ENCODE peak calls at places on chromosome 15, in four cellular contexts. V is prostate gland, C is GM23338, A is suprapubic skin. D is an unnamed sample.

GRCh38 chr15:44029940-44030568 is 165.0 kb downstream of the FRMD5 start:
- DNase-seq in A (no peak), C (no peak), V (no peak), D (no peak)

GRCh38 chr15:44157679-44158078 is 37.4 kb downstream of the FRMD5 start:
- DNase-seq in V (no peak), C (no peak), A (no peak), D (no peak)

GRCh38 chr15:99165956-99166689 is 61.2 kb downstream of the SYNM start:
- DNase-seq in C (no peak), V (no peak), A (no peak), D (no peak)

GRCh38 chr15:40928975-40929729 is at the start of gene DLL4:
- DNase-seq in V (peak; percentile 55), A (no peak), C (peak; percentile 92), D (no peak)

GRCh38 chr15:66138096-66138783 is 115.3 kb downstream of the MEGF11 start:
- DNase-seq in A (no peak), V (no peak), C (no peak), D (no peak)

GRCh38 chr15:76177491-76178040 is 117.8 kb downstream of the TMEM266 start:
- DNase-seq in C (no peak), A (peak; percentile 87), V (no peak), D (no peak)

GRCh38 chr15:39587910-39588530 is 7.1 kb downstream of the THBS1 start:
- DNase-seq in V (peak; percentile 41), A (no peak), C (no peak), D (no peak)

GRCh38 chr15:54197995-54198394 is 219.8 kb downstream of the UNC13C start:
- DNase-seq in V (no peak), C (no peak), A (no peak), D (no peak)

GRCh38 chr15:100708916-100709315 is 106.5 kb downstream of the ASB7 start:
- DNase-seq in A (no peak), C (no peak), V (no peak), D (no peak)

GRCh38 chr15:89749951-89750559 is 994 bp downstream of the MESP1 start:
- DNase-seq in V (no peak), C (no peak), A (no peak), D (no peak)

GRCh38 chr15:26260517-26261133 is 397.5 kb upstream of the ATP10A start:
- DNase-seq in C (peak; percentile 86), V (peak; percentile 16), A (no peak), D (no peak)

GRCh38 chr15:88209111-88209510 is 47.4 kb downstream of the NTRK3 start:
- DNase-seq in V (no peak), A (no peak), C (no peak), D (no peak)

GRCh38 chr15:24054547-24055245 is 367.6 kb upstream of the NDN start:
- DNase-seq in A (no peak), C (peak; percentile 3), V (no peak), D (no peak)

GRCh38 chr15:46091860-46092450 is 457.1 kb downstream of the SQOR start:
- DNase-seq in C (peak; percentile 87), V (peak; percentile 19), A (no peak), D (no peak)

GRCh38 chr15:43085921-43086320 is 19.9 kb downstream of the UBR1 start:
- DNase-seq in C (no peak), A (no peak), V (no peak), D (no peak)

GRCh38 chr15:66939451-66940023 is 125.9 kb upstream of the SMAD3 start:
- DNase-seq in V (no peak), A (peak; percentile 56), C (no peak), D (no peak)

GRCh38 chr15:40312370-40313158 is 4.8 kb upstream of the PLCB2 start:
- DNase-seq in V (no peak), A (no peak), C (no peak), D (no peak)

GRCh38 chr15:76987896-76988860 is 6.7 kb upstream of the PSTPIP1 start:
- DNase-seq in A (peak; percentile 72), V (no peak), C (no peak), D (no peak)

DNA sequence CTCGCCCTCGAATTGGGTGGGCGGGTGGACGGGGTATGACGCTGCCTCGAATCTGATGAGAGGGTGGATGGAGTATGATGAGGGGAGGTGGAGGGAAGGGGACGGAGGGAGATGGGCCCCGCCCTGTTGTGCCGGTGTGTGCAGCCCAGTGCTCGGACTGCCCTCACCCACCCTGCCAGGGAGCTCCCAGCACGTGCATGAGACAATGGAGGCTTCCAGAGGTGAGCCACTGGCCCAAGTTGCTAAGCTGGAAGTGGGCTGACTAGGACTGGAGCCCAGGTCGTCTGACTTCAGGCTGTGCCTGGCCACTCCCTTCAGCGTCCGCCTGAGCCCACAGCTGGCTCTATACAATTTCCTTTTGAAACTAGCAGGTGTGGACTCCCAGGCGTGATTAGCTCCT is 47.0 kb upstream of the CTSH start:
- DNase-seq in C (no peak), A (no peak), V (no peak), D (no peak)
- H3K4me1 ChIP-seq in C (no peaks in the 10 kb centered on the region), A (peaks cover 42% of the 10 kb centered on the region), V (peaks cover 8% of the 10 kb centered on the region), D (no peaks in the 10 kb centered on the region)

DNA sequence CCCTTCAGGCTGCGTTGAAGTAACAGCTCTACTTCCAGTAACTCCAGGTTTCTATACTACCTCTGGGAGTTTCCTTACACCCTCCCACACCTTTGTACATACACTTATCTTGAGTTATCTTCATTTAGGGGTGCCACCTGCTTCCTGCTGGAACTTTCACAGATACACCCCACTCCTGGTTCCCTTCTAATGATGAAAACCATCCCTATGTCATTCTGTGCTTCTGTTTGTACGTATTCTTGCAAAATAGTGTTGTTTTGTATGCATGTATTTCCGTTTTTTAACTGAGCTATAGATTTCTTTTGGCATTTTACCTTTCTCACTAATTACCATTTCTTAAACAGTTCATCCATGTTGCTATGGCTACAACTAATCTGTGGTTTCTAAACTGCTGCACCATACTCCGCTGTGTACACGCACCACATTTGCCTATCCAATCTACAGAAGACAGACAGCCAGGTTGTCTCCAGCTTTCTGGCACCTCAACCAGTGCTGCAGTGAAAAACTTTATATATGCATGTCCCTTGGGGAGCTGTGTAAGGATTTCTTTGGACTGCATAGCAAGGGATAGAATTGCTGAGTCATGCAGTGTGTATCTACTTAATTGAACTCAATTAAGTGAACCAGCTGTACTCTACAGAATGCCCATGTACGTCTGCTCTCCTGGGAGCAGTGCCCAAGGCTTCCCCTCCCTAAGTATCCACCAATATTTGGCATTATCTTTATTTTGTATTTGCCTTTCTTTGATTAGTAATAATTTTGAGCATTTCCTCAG is 61.4 kb upstream of the ST8SIA2 start:
- DNase-seq in C (no peak), A (no peak), V (no peak), D (no peak)
- H3K4me3 ChIP-seq in C (no peak overlapping the region), A (no peak overlapping the region), V (no peak overlapping the region), D (no peak overlapping the region)

DNA sequence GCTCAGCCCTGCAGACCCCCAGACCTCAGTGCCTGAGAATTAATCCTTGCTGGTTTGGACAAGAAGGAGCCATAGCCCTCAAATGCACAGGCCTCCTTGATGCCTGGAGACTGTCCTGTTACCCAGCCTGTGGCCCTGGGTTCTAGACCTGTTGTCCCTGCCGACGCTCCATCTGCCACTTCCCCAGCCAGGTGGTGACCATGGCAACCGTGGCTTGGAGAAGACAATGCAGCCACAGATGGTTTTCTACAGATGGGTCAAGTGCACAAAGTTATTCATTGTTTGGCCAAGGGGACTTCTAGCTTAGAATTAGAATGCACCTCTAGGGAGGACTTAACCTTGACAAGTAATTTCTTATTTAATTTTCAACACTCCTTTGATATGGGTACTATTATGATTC is 297.1 kb downstream of the UACA start:
- DNase-seq in C (no peak), V (no peak), A (no peak), D (no peak)
- H3K4me1 ChIP-seq in C (no peaks in the 10 kb centered on the region), V (no peaks in the 10 kb centered on the region), A (peaks cover 19% of the 10 kb centered on the region), D (no peaks in the 10 kb centered on the region)

DNA sequence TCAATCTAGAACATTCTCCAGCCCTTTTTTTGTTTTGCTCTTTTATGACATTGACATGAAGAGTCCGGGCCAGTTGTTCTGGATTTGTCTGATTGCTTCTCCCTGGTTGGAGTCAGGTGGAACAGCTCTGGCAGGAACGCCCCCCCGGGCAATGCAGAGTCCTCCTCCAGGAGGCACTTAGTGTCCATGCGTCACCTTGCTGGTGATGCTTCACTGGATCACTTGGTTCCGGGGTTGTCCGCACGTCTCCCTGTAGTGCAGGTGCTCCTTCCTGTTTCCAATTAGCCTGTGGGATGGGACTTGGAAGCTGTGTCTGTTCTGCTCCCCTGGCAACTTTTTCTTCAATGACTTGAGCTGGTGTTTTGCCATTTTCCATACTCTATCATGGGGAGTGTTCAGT is 9.8 kb downstream of the CSK start:
- DNase-seq in V (no peak), A (no peak), C (no peak), D (no peak)
- H3K4me3 ChIP-seq in V (no peak overlapping the region), A (no peak overlapping the region), C (no peak overlapping the region), D (peak overlapping the region; percentile 19)

DNA sequence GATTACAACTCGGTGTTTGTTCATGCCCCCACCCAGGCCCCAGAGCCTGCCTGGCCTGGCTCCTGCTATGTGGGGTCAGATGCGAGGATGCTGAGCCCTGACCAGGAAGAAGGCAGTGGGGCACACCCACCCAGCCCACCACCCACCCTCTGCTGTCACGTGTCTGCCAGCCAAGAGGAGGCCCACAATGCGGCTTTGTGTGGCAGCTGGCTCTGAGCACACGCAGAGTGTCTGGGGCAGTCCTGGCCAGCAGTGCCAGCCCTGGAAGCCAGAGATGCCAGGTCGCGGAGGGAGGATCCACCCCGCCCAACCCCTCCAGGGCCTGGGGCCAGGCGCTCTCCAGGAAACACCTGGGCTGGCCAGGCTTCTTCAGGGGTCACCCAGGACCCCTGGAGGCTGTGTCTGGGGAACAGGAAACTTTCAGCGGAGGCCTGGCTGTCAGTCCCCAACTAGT is 26.4 kb upstream of the KLF13 start:
- DNase-seq in A (no peak), V (peak; percentile 4), C (no peak), D (no peak)
- H3K4me1 ChIP-seq in A (peaks cover 54% of the 10 kb centered on the region), V (no peaks in the 10 kb centered on the region), C (peaks cover 33% of the 10 kb centered on the region), D (peaks cover 14% of the 10 kb centered on the region)

DNA sequence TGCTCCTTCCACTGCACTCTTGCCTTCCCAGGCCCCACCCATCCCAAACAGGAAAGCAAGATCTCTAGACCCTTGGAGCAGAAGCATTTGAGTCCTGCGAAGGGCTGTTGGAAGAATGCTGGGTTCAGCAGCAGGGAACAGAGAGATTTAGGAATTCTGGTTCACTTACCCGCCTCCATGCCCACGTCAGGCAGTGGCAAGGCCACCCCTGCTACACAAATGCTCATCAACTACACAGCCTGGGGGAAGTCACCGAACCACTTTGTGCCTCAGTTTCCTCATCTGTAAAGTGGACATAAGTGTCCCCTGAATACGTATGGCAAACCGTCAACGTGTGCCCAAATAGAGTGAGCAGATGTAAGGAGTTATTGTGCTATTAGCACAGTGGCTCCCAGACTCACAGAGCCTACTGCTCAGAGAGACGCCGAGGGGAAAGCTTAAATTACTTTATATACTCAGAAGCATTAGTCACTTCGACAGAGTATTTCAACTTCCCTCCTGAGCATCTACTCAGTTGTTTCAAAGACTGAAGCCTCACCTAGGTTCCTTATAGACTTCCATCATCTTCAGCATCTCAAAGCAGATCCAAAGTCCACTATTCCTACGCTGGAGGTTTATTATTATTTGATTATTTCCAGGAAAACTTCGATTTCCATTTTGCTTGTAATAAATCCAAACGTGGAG is 906 bp downstream of the HOMER2 start:
- DNase-seq in C (peak; percentile 12), A (no peak), V (no peak), D (no peak)
- H3K4me3 ChIP-seq in C (peak overlapping the region; percentile 80), A (peak overlapping the region; percentile 77), V (peak overlapping the region; percentile 86), D (peak overlapping the region; percentile 20)